ENCODE peak calls at places on chromosome 1, in five cellular contexts. G, O, L, D and Z are unnamed samples.

GRCh38 chr1:94143173-94143808 is 22.3 kb upstream of the ABCA4 start:
- DNase-seq in G (no peak), O (no peak), L (no peak), D (no peak), Z (no peak)

GRCh38 chr1:44819594-44820327 is 11.4 kb downstream of the BTBD19 start:
- DNase-seq in G (peak; percentile 81), O (peak; percentile 95), L (peak; percentile 84), D (peak; percentile 72), Z (peak; percentile 72)

GRCh38 chr1:20250346-20250989 is 40.2 kb upstream of the VWA5B1 start:
- DNase-seq in G (no peak), O (no peak), L (peak; percentile 11), D (no peak), Z (no peak)

GRCh38 chr1:66889030-66889429 is 35.6 kb downstream of the DNAI4 start:
- DNase-seq in G (no peak), O (no peak), L (no peak), D (no peak), Z (no peak)

GRCh38 chr1:197740992-197741391 is 34.3 kb downstream of the DENND1B start:
- DNase-seq in G (no peak), O (no peak), L (no peak), D (no peak), Z (no peak)

GRCh38 chr1:228112167-228112566 is 3.1 kb upstream of the MRPL55 start:
- DNase-seq in G (no peak), O (no peak), L (no peak), D (no peak), Z (no peak)

GRCh38 chr1:223810586-223810985 is 35.2 kb downstream of the TP53BP2 start:
- DNase-seq in G (no peak), O (no peak), L (no peak), D (no peak), Z (no peak)

GRCh38 chr1:154837679-154838171 is 32.4 kb downstream of the KCNN3 start:
- DNase-seq in G (peak; percentile 53), O (peak; percentile 95), L (peak; percentile 22), D (no peak), Z (no peak)

GRCh38 chr1:177007437-177008161 is 156.9 kb downstream of the ASTN1 start:
- DNase-seq in G (no peak), O (no peak), L (peak; percentile 16), D (no peak), Z (no peak)

GRCh38 chr1:68111804-68112436 is 61.5 kb upstream of the DIRAS3 start:
- DNase-seq in G (peak; percentile 59), O (no peak), L (peak; percentile 70), D (no peak), Z (no peak)

GRCh38 chr1:31239653-31240241 is at the start of gene NKAIN1:
- DNase-seq in G (peak; percentile 27), O (no peak), L (no peak), D (no peak), Z (peak; percentile 59)

GRCh38 chr1:6209661-6210605 is 4.0 kb downstream of the RNF207 start:
- DNase-seq in G (no peak), O (peak; percentile 40), L (no peak), D (no peak), Z (peak; percentile 30)

GRCh38 chr1:6207075-6207885 is 1.4 kb downstream of the RNF207 start:
- DNase-seq in G (no peak), O (no peak), L (no peak), D (no peak), Z (no peak)

GRCh38 chr1:6207921-6208320 is 2.0 kb downstream of the RNF207 start:
- DNase-seq in G (no peak), O (no peak), L (no peak), D (no peak), Z (no peak)

GRCh38 chr1:6208723-6209660 is 3.1 kb downstream of the RNF207 start:
- DNase-seq in G (peak; percentile 56), O (no peak), L (peak; percentile 51), D (no peak), Z (peak; percentile 53)

GRCh38 chr1:6205849-6206845 is at the start of gene RNF207:
- DNase-seq in G (peak; percentile 55), O (no peak), L (peak; percentile 72), D (no peak), Z (peak; percentile 22)
- TF ChIP-seq CTCF in G (no peak), O (no peak), L (no peak), D (no peak), Z (no peak)

GRCh38 chr1:109791495-109792040 is 27.8 kb upstream of the EPS8L3 start:
- DNase-seq in G (no peak), O (no peak), L (no peak), D (no peak), Z (no peak)

GRCh38 chr1:109789771-109790170 is 26.0 kb upstream of the EPS8L3 start:
- DNase-seq in G (no peak), O (no peak), L (no peak), D (no peak), Z (no peak)

GRCh38 chr1:109790329-109790728 is 26.6 kb upstream of the EPS8L3 start:
- DNase-seq in G (no peak), O (no peak), L (no peak), D (no peak), Z (no peak)

GRCh38 chr1:109792056-109792831 is 28.5 kb upstream of the EPS8L3 start:
- DNase-seq in G (peak; percentile 65), O (no peak), L (peak; percentile 65), D (no peak), Z (peak; percentile 35)

GRCh38 chr1:109790735-109791494 is 27.2 kb upstream of the EPS8L3 start:
- DNase-seq in G (peak; percentile 48), O (peak; percentile 71), L (peak; percentile 54), D (peak; percentile 55), Z (no peak)
- TF ChIP-seq CTCF in G (peak; percentile 37), O (peak; percentile 57), L (no peak), D (peak; percentile 54), Z (peak; percentile 19)

GRCh38 chr1:213513006-213513405 is 462.0 kb downstream of the RPS6KC1 start:
- DNase-seq in G (no peak), O (no peak), L (no peak), D (no peak), Z (no peak)
- TF ChIP-seq CTCF in G (no peak), O (no peak), L (no peak), D (no peak), Z (no peak)

GRCh38 chr1:202210370-202210769 is 16.8 kb downstream of the LGR6 start:
- DNase-seq in G (no peak), O (no peak), L (no peak), D (no peak), Z (no peak)
- TF ChIP-seq CTCF in G (no peak), O (no peak), L (no peak), D (no peak), Z (no peak)